ENCODE peak calls at places on chromosomes 5 and 9, in six cellular contexts. S is M059J, J is RCC 7860, W is non-pigmented ciliary epithelial cell, N is ACHN, P is GM12892. E is an unnamed sample.

GRCh38 chr5:154826-155225 is 36.5 kb upstream of the LRRC14B start:
- DNase-seq in S (no peak), J (no peak), W (no peak), N (no peak), P (no peak), E (no peak)

GRCh38 chr5:150158170-150158949 is 2.7 kb upstream of the PDGFRB start:
- DNase-seq in S (no peak), J (no peak), W (no peak), N (no peak), P (no peak), E (no peak)

GRCh38 chr5:84292788-84293653 is 91.7 kb downstream of the EDIL3 start:
- DNase-seq in S (peak; percentile 94), J (no peak), W (no peak), N (no peak), P (no peak), E (no peak)

GRCh38 chr5:113329981-113330380 is 104.8 kb downstream of the TSSK1B start:
- DNase-seq in S (no peak), J (no peak), W (no peak), N (no peak), P (no peak), E (no peak)

GRCh38 chr9:130884542-130885421 is 11.8 kb downstream of the QRFP start:
- DNase-seq in S (no peak), J (no peak), W (no peak), N (no peak), P (no peak), E (no peak)

GRCh38 chr9:121505903-121506640 is 6.4 kb upstream of the GGTA1 start:
- DNase-seq in S (no peak), J (no peak), W (no peak), N (no peak), P (no peak), E (no peak)

GRCh38 chr9:85230081-85230480 is 511.7 kb downstream of the AGTPBP1 start:
- DNase-seq in S (no peak), J (no peak), W (no peak), N (no peak), P (no peak), E (no peak)

GRCh38 chr5:129063483-129064136 is 30.9 kb upstream of the ISOC1 start:
- DNase-seq in S (peak; percentile 2), J (no peak), W (no peak), N (no peak), P (no peak), E (no peak)

GRCh38 chr5:105794578-105794977 is 1876.2 kb downstream of the EFNA5 start:
- DNase-seq in S (no peak), J (no peak), W (no peak), N (no peak), P (no peak), E (no peak)

E was measured in naive thymus-derived CD8-positive, alpha-beta T cell.